ENCODE peak calls at places on chromosome 6, in ten cellular contexts. One of them, this sample, is unnamed.

GRCh38 chr6:6600865-6601264 is 12.3 kb downstream of the LY86 start:
- DNase-seq in psoas muscle: no peak
- DNase-seq in LoVo: no peak
- DNase-seq in HS-5: no peak
- DNase-seq in kidney tubule cell: no peak
- DNase-seq in RWPE1: no peak
- DNase-seq in heart right ventricle: no peak
- DNase-seq in neuronal stem cell: no peak
- DNase-seq in ureter: no peak
- DNase-seq in hepatocyte: no peak
- DNase-seq in this sample: no peak

GRCh38 chr6:4727236-4727635 is 49.0 kb upstream of the CDYL start:
- DNase-seq in HS-5: no peak
- DNase-seq in RWPE1: no peak
- DNase-seq in kidney tubule cell: no peak
- DNase-seq in ureter: no peak
- DNase-seq in psoas muscle: no peak
- DNase-seq in hepatocyte: no peak
- DNase-seq in LoVo: no peak
- DNase-seq in heart right ventricle: no peak
- DNase-seq in neuronal stem cell: no peak
- DNase-seq in this sample: no peak

GRCh38 chr6:131657630-131658111 is 20.6 kb downstream of the ENPP3 start:
- DNase-seq in HS-5: peak; percentile 84
- DNase-seq in hepatocyte: no peak
- DNase-seq in psoas muscle: no peak
- DNase-seq in LoVo: no peak
- DNase-seq in ureter: no peak
- DNase-seq in neuronal stem cell: no peak
- DNase-seq in heart right ventricle: no peak
- DNase-seq in RWPE1: no peak
- DNase-seq in kidney tubule cell: peak; percentile 14
- DNase-seq in this sample: no peak

GRCh38 chr6:113291751-113292445 is 565.2 kb upstream of the MARCKS start:
- DNase-seq in psoas muscle: no peak
- DNase-seq in HS-5: no peak
- DNase-seq in RWPE1: no peak
- DNase-seq in kidney tubule cell: no peak
- DNase-seq in hepatocyte: no peak
- DNase-seq in heart right ventricle: no peak
- DNase-seq in ureter: no peak
- DNase-seq in neuronal stem cell: no peak
- DNase-seq in LoVo: no peak
- DNase-seq in this sample: no peak

GRCh38 chr6:31468316-31468715 is 29.6 kb upstream of the MICB start:
- DNase-seq in LoVo: no peak
- DNase-seq in HS-5: no peak
- DNase-seq in kidney tubule cell: no peak
- DNase-seq in ureter: no peak
- DNase-seq in heart right ventricle: no peak
- DNase-seq in hepatocyte: no peak
- DNase-seq in psoas muscle: no peak
- DNase-seq in neuronal stem cell: no peak
- DNase-seq in RWPE1: no peak
- DNase-seq in this sample: no peak

GRCh38 chr6:140931581-140931980 is 1201.1 kb upstream of the GJE1 start:
- DNase-seq in kidney tubule cell: no peak
- DNase-seq in RWPE1: no peak
- DNase-seq in psoas muscle: no peak
- DNase-seq in hepatocyte: no peak
- DNase-seq in neuronal stem cell: no peak
- DNase-seq in LoVo: no peak
- DNase-seq in heart right ventricle: no peak
- DNase-seq in HS-5: no peak
- DNase-seq in ureter: no peak
- DNase-seq in this sample: no peak

GRCh38 chr6:25026723-25027122 is 91.0 kb upstream of the RIPOR2 start:
- DNase-seq in RWPE1: no peak
- DNase-seq in HS-5: no peak
- DNase-seq in hepatocyte: no peak
- DNase-seq in psoas muscle: no peak
- DNase-seq in LoVo: no peak
- DNase-seq in neuronal stem cell: no peak
- DNase-seq in heart right ventricle: no peak
- DNase-seq in kidney tubule cell: peak; percentile 19
- DNase-seq in ureter: peak; percentile 32
- DNase-seq in this sample: no peak

GRCh38 chr6:155377061-155377460 is 62.8 kb upstream of the TFB1M start:
- DNase-seq in kidney tubule cell: peak; percentile 91
- DNase-seq in psoas muscle: no peak
- DNase-seq in HS-5: peak; percentile 87
- DNase-seq in ureter: no peak
- DNase-seq in hepatocyte: no peak
- DNase-seq in RWPE1: peak; percentile 31
- DNase-seq in heart right ventricle: no peak
- DNase-seq in neuronal stem cell: no peak
- DNase-seq in LoVo: no peak
- DNase-seq in this sample: no peak

GRCh38 chr6:14390805-14391204 is 273.2 kb downstream of the CD83 start:
- DNase-seq in RWPE1: no peak
- DNase-seq in hepatocyte: no peak
- DNase-seq in ureter: no peak
- DNase-seq in HS-5: no peak
- DNase-seq in neuronal stem cell: no peak
- DNase-seq in psoas muscle: no peak
- DNase-seq in heart right ventricle: no peak
- DNase-seq in kidney tubule cell: no peak
- DNase-seq in LoVo: no peak
- DNase-seq in this sample: no peak

GRCh38 chr6:5174756-5175155 is 86.0 kb downstream of the LYRM4 start:
- DNase-seq in kidney tubule cell: no peak
- DNase-seq in psoas muscle: no peak
- DNase-seq in hepatocyte: no peak
- DNase-seq in ureter: no peak
- DNase-seq in HS-5: no peak
- DNase-seq in neuronal stem cell: no peak
- DNase-seq in heart right ventricle: no peak
- DNase-seq in LoVo: no peak
- DNase-seq in RWPE1: no peak
- DNase-seq in this sample: no peak

GRCh38 chr6:83285917-83286316 is 92.8 kb downstream of the RWDD2A start:
- DNase-seq in ureter: no peak
- DNase-seq in neuronal stem cell: no peak
- DNase-seq in HS-5: no peak
- DNase-seq in RWPE1: no peak
- DNase-seq in LoVo: no peak
- DNase-seq in kidney tubule cell: no peak
- DNase-seq in psoas muscle: no peak
- DNase-seq in hepatocyte: no peak
- DNase-seq in heart right ventricle: no peak
- DNase-seq in this sample: no peak

GRCh38 chr6:1474205-1474604 is 84.8 kb downstream of the FOXF2 start:
- DNase-seq in hepatocyte: no peak
- DNase-seq in psoas muscle: no peak
- DNase-seq in ureter: no peak
- DNase-seq in LoVo: no peak
- DNase-seq in heart right ventricle: no peak
- DNase-seq in kidney tubule cell: no peak
- DNase-seq in neuronal stem cell: no peak
- DNase-seq in RWPE1: no peak
- DNase-seq in HS-5: no peak
- DNase-seq in this sample: no peak

GRCh38 chr6:143333749-143334520 is 116.6 kb downstream of the ADAT2 start:
- DNase-seq in kidney tubule cell: no peak
- DNase-seq in hepatocyte: no peak
- DNase-seq in HS-5: no peak
- DNase-seq in psoas muscle: no peak
- DNase-seq in LoVo: no peak
- DNase-seq in RWPE1: no peak
- DNase-seq in ureter: no peak
- DNase-seq in neuronal stem cell: no peak
- DNase-seq in heart right ventricle: no peak
- DNase-seq in this sample: no peak

GRCh38 chr6:33199687-33200233 is 705 bp downstream of the RXRB start:
- DNase-seq in hepatocyte: no peak
- DNase-seq in LoVo: peak; percentile 82
- DNase-seq in ureter: peak; percentile 73
- DNase-seq in RWPE1: peak; percentile 80
- DNase-seq in heart right ventricle: peak; percentile 69
- DNase-seq in HS-5: no peak
- DNase-seq in neuronal stem cell: no peak
- DNase-seq in kidney tubule cell: peak; percentile 72
- DNase-seq in psoas muscle: peak; percentile 89
- DNase-seq in this sample: peak; percentile 86

GRCh38 chr6:157990321-157991066 is 8.8 kb downstream of the SYNJ2 start:
- DNase-seq in psoas muscle: no peak
- DNase-seq in kidney tubule cell: no peak
- DNase-seq in RWPE1: no peak
- DNase-seq in ureter: no peak
- DNase-seq in neuronal stem cell: no peak
- DNase-seq in heart right ventricle: no peak
- DNase-seq in LoVo: no peak
- DNase-seq in HS-5: no peak
- DNase-seq in hepatocyte: no peak
- DNase-seq in this sample: no peak

GRCh38 chr6:138833819-138834539 is 38.1 kb downstream of the ECT2L start:
- DNase-seq in kidney tubule cell: no peak
- DNase-seq in psoas muscle: no peak
- DNase-seq in LoVo: no peak
- DNase-seq in HS-5: no peak
- DNase-seq in neuronal stem cell: no peak
- DNase-seq in RWPE1: no peak
- DNase-seq in heart right ventricle: peak; percentile 74
- DNase-seq in hepatocyte: no peak
- DNase-seq in ureter: no peak
- DNase-seq in this sample: no peak

GRCh38 chr6:81613606-81614005 is 138.9 kb downstream of the TENT5A start:
- DNase-seq in kidney tubule cell: peak; percentile 59
- DNase-seq in heart right ventricle: no peak
- DNase-seq in HS-5: peak; percentile 69
- DNase-seq in ureter: no peak
- DNase-seq in LoVo: peak; percentile 5
- DNase-seq in psoas muscle: no peak
- DNase-seq in RWPE1: peak; percentile 2
- DNase-seq in neuronal stem cell: no peak
- DNase-seq in hepatocyte: no peak
- DNase-seq in this sample: no peak

GRCh38 chr6:31791324-31792089 is 4.0 kb downstream of the VARS1 start:
- DNase-seq in kidney tubule cell: peak; percentile 38
- DNase-seq in LoVo: peak; percentile 31
- DNase-seq in ureter: peak; percentile 60
- DNase-seq in hepatocyte: peak; percentile 77
- DNase-seq in neuronal stem cell: peak; percentile 55
- DNase-seq in HS-5: no peak
- DNase-seq in heart right ventricle: peak; percentile 32
- DNase-seq in psoas muscle: no peak
- DNase-seq in RWPE1: no peak
- DNase-seq in this sample: peak; percentile 65

GRCh38 chr6:5723905-5724691 is 282.6 kb downstream of the NRN1 start:
- DNase-seq in heart right ventricle: peak; percentile 38
- DNase-seq in HS-5: no peak
- DNase-seq in psoas muscle: no peak
- DNase-seq in hepatocyte: no peak
- DNase-seq in LoVo: no peak
- DNase-seq in neuronal stem cell: no peak
- DNase-seq in RWPE1: no peak
- DNase-seq in ureter: no peak
- DNase-seq in kidney tubule cell: no peak
- DNase-seq in this sample: peak; percentile 74

GRCh38 chr6:118748311-118749062 is 97.1 kb upstream of the CEP85L start:
- DNase-seq in HS-5: no peak
- DNase-seq in neuronal stem cell: no peak
- DNase-seq in heart right ventricle: peak; percentile 8
- DNase-seq in kidney tubule cell: peak; percentile 30
- DNase-seq in hepatocyte: no peak
- DNase-seq in psoas muscle: peak; percentile 85
- DNase-seq in RWPE1: no peak
- DNase-seq in ureter: peak; percentile 49
- DNase-seq in LoVo: no peak
- DNase-seq in this sample: no peak

GRCh38 chr6:132130530-132131298 is 179.5 kb upstream of the CCN2 start:
- DNase-seq in LoVo: no peak
- DNase-seq in HS-5: no peak
- DNase-seq in hepatocyte: no peak
- DNase-seq in psoas muscle: peak; percentile 63
- DNase-seq in neuronal stem cell: no peak
- DNase-seq in heart right ventricle: peak; percentile 61
- DNase-seq in kidney tubule cell: peak; percentile 41
- DNase-seq in ureter: peak; percentile 51
- DNase-seq in RWPE1: no peak
- DNase-seq in this sample: no peak

GRCh38 chr6:158856261-158856660 is 37.1 kb upstream of the EZR start:
- DNase-seq in psoas muscle: no peak
- DNase-seq in heart right ventricle: no peak
- DNase-seq in neuronal stem cell: no peak
- DNase-seq in HS-5: no peak
- DNase-seq in kidney tubule cell: no peak
- DNase-seq in RWPE1: no peak
- DNase-seq in LoVo: no peak
- DNase-seq in ureter: no peak
- DNase-seq in hepatocyte: peak; percentile 51
- DNase-seq in this sample: no peak

GRCh38 chr6:63805345-63805744 is 169.7 kb downstream of the PHF3 start:
- DNase-seq in psoas muscle: no peak
- DNase-seq in HS-5: no peak
- DNase-seq in RWPE1: no peak
- DNase-seq in kidney tubule cell: no peak
- DNase-seq in heart right ventricle: no peak
- DNase-seq in LoVo: no peak
- DNase-seq in ureter: no peak
- DNase-seq in neuronal stem cell: no peak
- DNase-seq in hepatocyte: no peak
- DNase-seq in this sample: no peak

GRCh38 chr6:84340422-84340821 is 113.0 kb upstream of the CEP162 start:
- DNase-seq in neuronal stem cell: no peak
- DNase-seq in heart right ventricle: no peak
- DNase-seq in hepatocyte: no peak
- DNase-seq in psoas muscle: no peak
- DNase-seq in kidney tubule cell: no peak
- DNase-seq in LoVo: peak; percentile 7
- DNase-seq in RWPE1: no peak
- DNase-seq in ureter: no peak
- DNase-seq in HS-5: no peak
- DNase-seq in this sample: no peak

GRCh38 chr6:124536792-124537191 is 425.4 kb upstream of the RNF217 start:
- DNase-seq in hepatocyte: peak; percentile 7
- DNase-seq in kidney tubule cell: no peak
- DNase-seq in ureter: no peak
- DNase-seq in LoVo: no peak
- DNase-seq in heart right ventricle: no peak
- DNase-seq in psoas muscle: no peak
- DNase-seq in RWPE1: no peak
- DNase-seq in neuronal stem cell: no peak
- DNase-seq in HS-5: no peak
- DNase-seq in this sample: no peak

GRCh38 chr6:97160280-97160679 is 122.7 kb downstream of the MMS22L start:
- DNase-seq in kidney tubule cell: no peak
- DNase-seq in HS-5: no peak
- DNase-seq in hepatocyte: no peak
- DNase-seq in psoas muscle: no peak
- DNase-seq in neuronal stem cell: no peak
- DNase-seq in RWPE1: no peak
- DNase-seq in LoVo: no peak
- DNase-seq in ureter: no peak
- DNase-seq in heart right ventricle: no peak
- DNase-seq in this sample: no peak

GRCh38 chr6:73566954-73567591 is 46.2 kb upstream of the EEF1A1 start:
- DNase-seq in LoVo: peak; percentile 89
- DNase-seq in heart right ventricle: peak; percentile 71
- DNase-seq in psoas muscle: peak; percentile 74
- DNase-seq in kidney tubule cell: peak; percentile 80
- DNase-seq in hepatocyte: peak; percentile 88
- DNase-seq in RWPE1: no peak
- DNase-seq in neuronal stem cell: no peak
- DNase-seq in ureter: peak; percentile 54
- DNase-seq in HS-5: no peak
- DNase-seq in this sample: no peak

GRCh38 chr6:140050232-140050995 is 676.0 kb upstream of the CITED2 start:
- DNase-seq in psoas muscle: peak; percentile 39
- DNase-seq in RWPE1: no peak
- DNase-seq in heart right ventricle: peak; percentile 43
- DNase-seq in HS-5: no peak
- DNase-seq in neuronal stem cell: no peak
- DNase-seq in LoVo: no peak
- DNase-seq in ureter: no peak
- DNase-seq in hepatocyte: peak; percentile 40
- DNase-seq in kidney tubule cell: peak; percentile 59
- DNase-seq in this sample: no peak